ENCODE peak calls at places on chromosome 7, in five cellular contexts. D, Z, U, E and A are unnamed samples.

GRCh38 chr7:48180981-48181380 is 9.7 kb downstream of the ABCA13 start:
- DNase-seq in D (no peak), Z (peak), U (no peak), E (peak), A (no peak)

GRCh38 chr7:147496209-147496608 is 1094.4 kb upstream of the C7orf33 start:
- DNase-seq in D (no peak), Z (no peak), E (no peak), U (no peak), A (no peak)

GRCh38 chr7:139427029-139427420 is 56.4 kb downstream of the KLRG2 start:
- DNase-seq in D (no peak), U (no peak), Z (no peak), E (no peak), A (no peak)

GRCh38 chr7:131605280-131605878 is 49.0 kb upstream of the PODXL start:
- DNase-seq in Z (no peak), D (peak), E (no peak), U (no peak), A (no peak)

GRCh38 chr7:134891262-134892001 is 94.9 kb upstream of the AGBL3 start:
- DNase-seq in E (peak), U (peak), D (peak), Z (peak), A (no peak)

GRCh38 chr7:95686109-95686508 is 86.2 kb upstream of the DYNC1I1 start:
- DNase-seq in D (peak), U (peak), Z (peak), E (peak), A (no peak)

GRCh38 chr7:78578701-78579100 is 780.1 kb downstream of the PHTF2 start:
- DNase-seq in E (no peak), Z (no peak), D (no peak), U (no peak), A (no peak)

GRCh38 chr7:135188298-135188984 is 17.9 kb upstream of the CYREN start:
- DNase-seq in Z (no peak), D (no peak), E (peak), U (no peak), A (peak)

GRCh38 chr7:45919231-45919825 is 1.7 kb downstream of the IGFBP3 start:
- DNase-seq in E (no peak), U (no peak), Z (no peak), D (no peak), A (no peak)

GRCh38 chr7:22821702-22822485 is 755 bp downstream of the TOMM7 start:
- DNase-seq in U (no peak), E (peak), D (peak), Z (no peak), A (no peak)
- TF ChIP-seq CTCF in U (no peak), E (no peak), D (no peak), Z (no peak), A (no peak)

DNA sequence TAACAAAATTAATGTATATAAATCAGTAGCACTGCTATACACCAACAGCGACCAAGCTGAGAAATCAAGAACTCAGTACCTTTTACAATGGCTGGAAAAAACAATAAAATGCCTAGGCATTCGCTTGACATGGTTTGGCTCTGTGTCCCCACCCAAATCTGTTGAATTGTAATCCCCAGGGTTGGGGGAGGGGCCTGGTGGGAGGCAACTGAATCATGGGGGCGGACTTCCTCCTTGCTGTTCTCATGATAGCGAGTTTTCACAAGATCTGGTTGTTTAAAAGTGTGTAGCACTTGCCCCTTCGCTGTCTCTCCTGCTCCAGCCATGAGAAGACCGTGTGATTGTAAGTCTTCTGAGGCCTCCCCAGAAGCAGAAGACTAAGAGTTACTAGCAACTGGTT is 8.6 kb downstream of the ZNF786 start:
- DNase-seq in D (no peak), E (no peak), Z (no peak), U (no peak), A (no peak)
- H3K4me3 ChIP-seq in D (no peak), E (no peak), Z (no peak), U (no peak), A (no peak)

DNA sequence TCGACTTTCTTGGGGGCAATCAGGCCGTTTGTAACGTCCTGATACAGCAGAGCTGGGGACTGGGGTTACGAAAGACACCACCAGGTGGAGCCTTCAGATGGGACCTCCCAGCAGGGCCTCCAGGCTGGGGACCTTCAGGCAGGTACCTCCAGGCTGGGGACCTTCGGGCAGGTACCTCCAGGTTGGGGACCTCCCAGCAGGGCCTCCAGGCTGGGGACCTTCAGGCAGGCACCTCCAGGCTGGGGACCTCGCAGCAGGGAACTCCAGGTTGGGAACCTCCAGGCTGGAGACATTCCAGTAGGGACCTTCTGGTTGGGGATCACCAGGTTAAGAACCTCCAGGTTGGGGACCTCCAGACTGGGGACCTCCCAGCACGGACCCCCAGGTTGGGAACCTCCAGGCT is 23.5 kb upstream of the GPR146 start:
- DNase-seq in U (no peak), Z (no peak), D (no peak), E (no peak), A (no peak)
- TF ChIP-seq CTCF in U (peak), Z (no peak), D (no peak), E (peak), A (peak)

DNA sequence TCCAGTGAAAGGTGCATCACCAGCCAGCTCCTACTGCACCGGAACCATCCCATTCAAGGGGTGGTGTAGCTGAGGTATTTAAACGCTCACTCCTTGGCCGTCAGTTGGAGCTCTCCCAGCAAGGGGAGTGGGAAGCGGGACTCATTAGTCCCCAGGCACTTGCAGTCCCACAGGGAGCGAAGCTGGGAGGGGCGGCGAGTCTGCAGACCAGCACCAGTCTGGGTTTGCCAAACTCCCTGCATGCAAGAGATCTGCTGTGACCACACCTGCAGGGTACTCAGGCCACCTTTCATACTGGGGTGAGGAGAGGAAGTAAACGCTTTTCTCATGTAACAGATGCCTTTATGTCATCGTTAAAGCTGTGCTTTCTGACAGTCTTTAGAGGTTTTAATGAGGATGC is 187.9 kb downstream of the PTPRN2 start:
- DNase-seq in U (no peak), D (no peak), E (no peak), Z (no peak), A (no peak)
- H3K4me3 ChIP-seq in U (no peak), D (no peak), E (no peak), Z (no peak), A (no peak)

GRCh38 chr7:142939226-142939910 is at the start of gene LLCFC1:
- DNase-seq in Z (no peak), D (peak), U (peak), E (no peak), A (no peak)
- TF ChIP-seq CTCF in Z (no peak), D (no peak), U (no peak), E (no peak), A (peak)

GRCh38 chr7:4274286-4274685 is 407.8 kb upstream of the FOXK1 start:
- DNase-seq in D (no peak), U (no peak), E (no peak), Z (no peak), A (no peak)
- H3K4me3 ChIP-seq in D (no peak), U (no peak), E (no peak), Z (no peak), A (no peak)

DNA sequence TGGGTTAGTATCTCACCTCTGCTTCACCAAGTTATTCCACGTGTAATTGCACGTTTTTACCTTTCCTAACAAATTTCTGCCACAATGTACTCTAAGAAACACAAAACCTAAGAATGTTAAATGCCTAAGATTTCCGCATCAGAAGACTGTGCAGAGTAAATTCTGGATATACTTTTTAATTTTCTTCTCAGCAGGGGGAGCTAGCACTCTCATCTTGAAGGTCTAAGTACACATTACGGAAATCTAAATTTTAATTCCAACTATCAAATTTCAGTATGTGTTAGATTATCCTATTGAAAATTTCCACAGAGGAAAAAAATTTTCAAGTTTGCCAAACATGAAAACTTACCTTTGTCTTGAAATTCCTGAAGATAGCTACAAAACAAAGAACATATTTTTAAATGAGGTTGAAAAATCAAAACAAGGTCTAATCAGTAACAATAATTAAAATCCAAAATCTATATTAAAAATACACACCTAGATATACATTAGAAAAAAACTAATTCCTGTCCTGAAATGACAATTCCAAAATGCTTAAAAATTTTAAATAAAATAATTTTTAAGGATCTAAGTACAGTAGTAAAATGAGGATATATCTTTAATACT is 10.5 kb downstream of the SKAP2 start:
- DNase-seq in E (peak), Z (peak), U (no peak), D (no peak), A (no peak)
- TF ChIP-seq CTCF in E (peak), Z (peak), U (peak), D (no peak), A (peak)

GRCh38 chr7:23349484-23350157 is 50.5 kb downstream of the MALSU1 start:
- DNase-seq in Z (peak), U (no peak), D (no peak), E (peak), A (no peak)

GRCh38 chr7:23346316-23346715 is 47.2 kb downstream of the MALSU1 start:
- DNase-seq in D (no peak), E (no peak), U (no peak), Z (no peak), A (peak)

GRCh38 chr7:23347682-23348180 is 48.6 kb downstream of the MALSU1 start:
- DNase-seq in E (peak), Z (peak), D (no peak), U (peak), A (no peak)

GRCh38 chr7:23343806-23344500 is 44.8 kb downstream of the MALSU1 start:
- DNase-seq in D (no peak), E (no peak), Z (peak), U (no peak), A (no peak)

DNA sequence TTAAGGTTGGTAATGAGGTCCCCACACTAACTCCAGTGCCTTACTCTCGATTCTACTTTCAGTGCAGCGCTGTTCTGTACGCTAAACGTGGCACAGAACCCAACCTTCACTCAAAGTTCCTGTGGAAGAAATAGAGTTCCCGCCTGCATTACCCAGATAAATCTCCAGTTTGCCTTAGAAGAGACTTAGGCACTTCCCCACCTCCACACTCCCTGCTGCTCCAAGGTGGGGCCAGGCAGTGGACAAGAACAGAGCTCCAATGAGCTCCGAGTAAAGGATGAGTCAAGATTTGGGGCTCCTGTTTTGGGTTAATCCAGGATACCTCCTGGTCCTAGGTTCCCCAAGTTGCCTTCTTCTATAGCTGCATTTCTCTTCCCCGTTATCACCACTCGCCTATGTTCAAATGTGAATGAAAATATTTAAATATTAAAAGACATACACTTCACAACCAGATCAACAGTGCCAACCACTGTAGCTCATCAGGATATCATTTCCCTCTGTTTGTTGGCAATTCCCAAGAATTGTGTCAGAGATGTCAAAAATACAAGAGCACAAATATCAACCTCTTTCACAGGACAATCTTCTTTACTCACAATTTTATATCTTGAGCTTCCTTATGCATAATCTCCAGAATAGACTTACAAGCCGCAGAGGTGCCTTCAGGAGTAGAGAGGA is 48.0 kb downstream of the MALSU1 start:
- DNase-seq in E (no peak), D (no peak), Z (no peak), U (no peak), A (no peak)
- H3K4me3 ChIP-seq in E (peak), D (no peak), Z (peak), U (peak), A (no peak)

GRCh38 chr7:73700070-73700423 is 16.6 kb downstream of the BUD23 start:
- DNase-seq in U (no peak), D (no peak), E (no peak), Z (no peak), A (no peak)

GRCh38 chr7:73702226-73702625 is 17.2 kb downstream of the STX1A start:
- DNase-seq in Z (no peak), E (no peak), U (no peak), D (no peak), A (no peak)

GRCh38 chr7:73702665-73703064 is 16.8 kb downstream of the STX1A start:
- DNase-seq in D (no peak), U (no peak), E (no peak), Z (no peak), A (no peak)

GRCh38 chr7:73700581-73701134 is 17.3 kb downstream of the BUD23 start:
- DNase-seq in E (no peak), D (no peak), Z (no peak), U (no peak), A (no peak)

DNA sequence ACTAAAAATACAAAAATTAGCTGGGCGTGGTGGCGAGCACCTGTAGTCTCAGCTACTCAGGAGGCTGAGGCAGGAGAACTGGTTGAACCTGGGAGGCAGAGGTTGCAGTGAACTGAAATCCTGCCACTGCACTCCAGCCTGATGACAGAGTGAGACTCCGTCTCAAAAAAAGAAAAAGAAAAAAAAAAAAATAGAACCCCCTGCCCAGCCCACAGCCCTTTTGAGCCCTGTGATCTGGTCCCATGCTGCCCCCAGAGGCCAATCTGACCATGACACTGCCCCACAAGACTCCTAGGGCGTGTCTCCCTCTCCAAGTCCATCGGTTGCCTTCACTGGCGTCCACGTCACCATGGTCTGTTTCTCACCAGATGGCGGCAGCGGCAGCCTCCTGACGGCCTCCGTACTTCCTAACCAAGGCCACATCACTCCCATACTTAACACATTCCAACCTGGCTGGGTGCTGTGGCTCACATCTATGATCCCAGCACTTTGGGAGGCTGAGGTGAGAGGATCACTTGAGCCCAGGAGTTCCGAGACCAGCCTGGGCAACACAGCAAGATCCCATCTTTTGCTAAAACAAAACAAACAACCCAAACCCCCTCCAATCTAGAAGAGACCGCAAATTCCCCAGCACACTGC is 18.0 kb downstream of the STX1A start:
- DNase-seq in D (peak), E (peak), U (peak), Z (peak), A (no peak)
- TF ChIP-seq CTCF in D (peak), E (peak), U (peak), Z (peak), A (peak)

DNA sequence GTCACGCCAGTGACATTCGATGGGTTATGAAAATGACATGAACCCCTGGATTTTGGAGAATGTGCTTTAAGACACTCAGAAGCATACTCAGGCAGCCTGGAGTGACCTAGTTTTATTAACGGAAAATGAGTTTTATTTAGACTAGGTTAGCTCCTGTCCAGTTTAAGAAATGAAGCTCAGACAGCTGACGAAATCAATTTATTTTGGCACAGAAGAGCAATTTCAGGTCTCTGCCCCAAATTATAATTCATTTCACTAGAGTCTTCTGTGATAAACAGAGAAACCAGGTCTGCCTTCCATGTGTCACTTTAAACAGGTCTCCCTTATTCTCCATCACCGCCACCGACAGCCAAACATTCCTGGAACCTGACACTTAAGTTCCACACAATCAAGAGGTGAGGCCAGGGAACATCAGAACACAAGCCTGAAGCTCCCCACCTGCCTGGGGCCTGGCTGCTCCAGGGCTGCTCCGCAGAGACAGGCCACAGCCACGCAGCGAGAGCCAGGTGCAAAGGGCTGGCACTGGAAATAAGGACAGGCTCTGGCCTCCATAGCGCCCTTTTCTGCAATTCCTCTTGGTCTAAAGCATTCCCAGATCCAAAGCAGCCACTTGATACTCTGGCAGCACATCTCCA is 49.9 kb downstream of the VOPP1 start:
- DNase-seq in E (no peak), U (no peak), D (no peak), Z (no peak), A (no peak)
- H3K4me3 ChIP-seq in E (no peak), U (no peak), D (no peak), Z (no peak), A (no peak)